ENCODE peak calls at places on chromosomes 13 and 19, in nine cellular contexts. One of them, this sample, is unnamed.

GRCh38 chr19:7480222-7480974 is 8.4 kb downstream of the PEX11G start:
- DNase-seq in thoracic aorta: no peak
- DNase-seq in tibial artery: no peak
- DNase-seq in CD4-positive, CD25-positive, alpha-beta regulatory T cell: no peak
- DNase-seq in AG04450: no peak
- DNase-seq in ovary: peak
- DNase-seq in dorsolateral prefrontal cortex: no peak
- DNase-seq in mesenchymal stem cell: no peak
- DNase-seq in psoas muscle: no peak
- DNase-seq in this sample: no peak

GRCh38 chr13:27965343-27965739 is 3.8 kb downstream of the CDX2 start:
- DNase-seq in thoracic aorta: no peak
- DNase-seq in tibial artery: no peak
- DNase-seq in CD4-positive, CD25-positive, alpha-beta regulatory T cell: no peak
- DNase-seq in AG04450: no peak
- DNase-seq in ovary: no peak
- DNase-seq in dorsolateral prefrontal cortex: no peak
- DNase-seq in mesenchymal stem cell: no peak
- DNase-seq in psoas muscle: no peak
- DNase-seq in this sample: no peak

GRCh38 chr13:36001561-36001960 is 129.6 kb downstream of the DCLK1 start:
- DNase-seq in thoracic aorta: no peak
- DNase-seq in tibial artery: no peak
- DNase-seq in CD4-positive, CD25-positive, alpha-beta regulatory T cell: no peak
- DNase-seq in AG04450: no peak
- DNase-seq in ovary: no peak
- DNase-seq in dorsolateral prefrontal cortex: no peak
- DNase-seq in mesenchymal stem cell: no peak
- DNase-seq in psoas muscle: no peak
- DNase-seq in this sample: no peak

GRCh38 chr19:48645652-48646191 is at the start of gene CA11:
- DNase-seq in thoracic aorta: no peak
- DNase-seq in tibial artery: no peak
- DNase-seq in CD4-positive, CD25-positive, alpha-beta regulatory T cell: no peak
- DNase-seq in AG04450: no peak
- DNase-seq in ovary: no peak
- DNase-seq in dorsolateral prefrontal cortex: no peak
- DNase-seq in mesenchymal stem cell: no peak
- DNase-seq in psoas muscle: no peak
- DNase-seq in this sample: no peak

GRCh38 chr13:21673592-21674270 is 2.9 kb downstream of the FGF9 start:
- DNase-seq in thoracic aorta: no peak
- DNase-seq in tibial artery: no peak
- DNase-seq in CD4-positive, CD25-positive, alpha-beta regulatory T cell: peak
- DNase-seq in AG04450: no peak
- DNase-seq in ovary: no peak
- DNase-seq in dorsolateral prefrontal cortex: no peak
- DNase-seq in mesenchymal stem cell: peak
- DNase-seq in psoas muscle: peak
- DNase-seq in this sample: peak

GRCh38 chr13:101415358-101416174 is 742 bp downstream of the NALCN start:
- DNase-seq in thoracic aorta: no peak
- DNase-seq in tibial artery: no peak
- DNase-seq in CD4-positive, CD25-positive, alpha-beta regulatory T cell: no peak
- DNase-seq in AG04450: no peak
- DNase-seq in ovary: peak
- DNase-seq in dorsolateral prefrontal cortex: no peak
- DNase-seq in mesenchymal stem cell: no peak
- DNase-seq in psoas muscle: no peak
- DNase-seq in this sample: no peak

GRCh38 chr13:85665286-85665685 is 133.9 kb downstream of the SLITRK6 start:
- DNase-seq in thoracic aorta: no peak
- DNase-seq in tibial artery: no peak
- DNase-seq in CD4-positive, CD25-positive, alpha-beta regulatory T cell: no peak
- DNase-seq in AG04450: peak
- DNase-seq in ovary: no peak
- DNase-seq in dorsolateral prefrontal cortex: no peak
- DNase-seq in mesenchymal stem cell: peak
- DNase-seq in psoas muscle: no peak
- DNase-seq in this sample: peak

GRCh38 chr19:42246869-42247630 is 4.6 kb upstream of the GSK3A start:
- DNase-seq in thoracic aorta: no peak
- DNase-seq in tibial artery: no peak
- DNase-seq in CD4-positive, CD25-positive, alpha-beta regulatory T cell: no peak
- DNase-seq in AG04450: no peak
- DNase-seq in ovary: peak
- DNase-seq in dorsolateral prefrontal cortex: no peak
- DNase-seq in mesenchymal stem cell: peak
- DNase-seq in psoas muscle: no peak
- DNase-seq in this sample: peak

GRCh38 chr13:113547248-113547971 is 37.1 kb upstream of the TFDP1 start:
- DNase-seq in thoracic aorta: no peak
- DNase-seq in tibial artery: peak
- DNase-seq in CD4-positive, CD25-positive, alpha-beta regulatory T cell: no peak
- DNase-seq in AG04450: no peak
- DNase-seq in ovary: peak
- DNase-seq in dorsolateral prefrontal cortex: peak
- DNase-seq in mesenchymal stem cell: no peak
- DNase-seq in psoas muscle: no peak
- DNase-seq in this sample: peak

GRCh38 chr13:113545931-113546516 is 38.5 kb upstream of the TFDP1 start:
- DNase-seq in thoracic aorta: no peak
- DNase-seq in tibial artery: peak
- DNase-seq in CD4-positive, CD25-positive, alpha-beta regulatory T cell: no peak
- DNase-seq in AG04450: no peak
- DNase-seq in ovary: peak
- DNase-seq in dorsolateral prefrontal cortex: peak
- DNase-seq in mesenchymal stem cell: no peak
- DNase-seq in psoas muscle: no peak
- DNase-seq in this sample: no peak

GRCh38 chr13:113548171-113548641 is 36.3 kb upstream of the TFDP1 start:
- DNase-seq in thoracic aorta: no peak
- DNase-seq in tibial artery: peak
- DNase-seq in CD4-positive, CD25-positive, alpha-beta regulatory T cell: no peak
- DNase-seq in AG04450: no peak
- DNase-seq in ovary: no peak
- DNase-seq in dorsolateral prefrontal cortex: peak
- DNase-seq in mesenchymal stem cell: no peak
- DNase-seq in psoas muscle: peak
- DNase-seq in this sample: peak

GRCh38 chr13:113545455-113545930 is 39.1 kb upstream of the TFDP1 start:
- DNase-seq in thoracic aorta: no peak
- DNase-seq in tibial artery: peak
- DNase-seq in CD4-positive, CD25-positive, alpha-beta regulatory T cell: no peak
- DNase-seq in AG04450: no peak
- DNase-seq in ovary: no peak
- DNase-seq in dorsolateral prefrontal cortex: no peak
- DNase-seq in mesenchymal stem cell: peak
- DNase-seq in psoas muscle: no peak
- DNase-seq in this sample: peak

DNA sequence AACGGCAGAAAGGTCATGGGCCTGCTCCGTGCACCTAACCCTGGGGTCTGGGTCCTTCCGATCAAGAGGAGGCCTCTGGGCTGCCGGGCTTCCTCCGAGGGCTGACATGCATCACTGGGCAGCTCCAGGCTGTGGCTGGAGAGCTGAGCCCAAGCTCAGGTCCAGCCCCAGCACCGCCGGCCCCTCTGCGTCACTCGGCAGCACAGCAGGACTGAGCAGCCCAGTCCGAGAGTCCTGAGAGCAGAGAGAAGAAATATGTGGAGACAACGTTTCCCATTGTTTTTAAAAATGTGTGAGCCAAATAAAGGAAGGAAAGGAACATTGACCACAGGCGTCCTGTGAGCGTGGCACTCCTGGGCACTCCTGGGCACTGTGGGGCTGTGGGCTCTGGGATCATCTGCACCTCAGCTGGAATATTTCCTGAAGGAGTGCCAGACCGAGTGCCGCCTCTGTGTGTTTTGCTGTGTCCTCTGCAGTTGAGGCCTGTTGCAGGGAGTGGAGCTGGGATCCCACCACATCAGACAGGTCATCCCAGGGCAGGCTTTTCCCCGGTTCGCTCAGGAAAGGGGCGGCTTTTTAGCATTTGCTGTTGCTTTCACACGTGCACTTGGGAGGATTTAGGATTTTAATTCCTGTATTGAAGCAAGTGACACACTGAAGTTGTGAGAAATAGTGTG is 37.8 kb upstream of the TFDP1 start:
- DNase-seq in thoracic aorta: no peak
- DNase-seq in tibial artery: peak
- DNase-seq in CD4-positive, CD25-positive, alpha-beta regulatory T cell: no peak
- DNase-seq in AG04450: no peak
- DNase-seq in ovary: peak
- DNase-seq in dorsolateral prefrontal cortex: peak
- DNase-seq in mesenchymal stem cell: no peak
- DNase-seq in psoas muscle: peak
- DNase-seq in this sample: no peak
- H3K27ac ChIP-seq in thoracic aorta: peak
- H3K27ac ChIP-seq in tibial artery: no peak
- H3K27ac ChIP-seq in CD4-positive, CD25-positive, alpha-beta regulatory T cell: no peak
- H3K27ac ChIP-seq in AG04450: no peak
- H3K27ac ChIP-seq in ovary: no peak
- H3K27ac ChIP-seq in dorsolateral prefrontal cortex: peak
- H3K27ac ChIP-seq in mesenchymal stem cell: peak
- H3K27ac ChIP-seq in psoas muscle: no peak
- H3K27ac ChIP-seq in this sample: peak

DNA sequence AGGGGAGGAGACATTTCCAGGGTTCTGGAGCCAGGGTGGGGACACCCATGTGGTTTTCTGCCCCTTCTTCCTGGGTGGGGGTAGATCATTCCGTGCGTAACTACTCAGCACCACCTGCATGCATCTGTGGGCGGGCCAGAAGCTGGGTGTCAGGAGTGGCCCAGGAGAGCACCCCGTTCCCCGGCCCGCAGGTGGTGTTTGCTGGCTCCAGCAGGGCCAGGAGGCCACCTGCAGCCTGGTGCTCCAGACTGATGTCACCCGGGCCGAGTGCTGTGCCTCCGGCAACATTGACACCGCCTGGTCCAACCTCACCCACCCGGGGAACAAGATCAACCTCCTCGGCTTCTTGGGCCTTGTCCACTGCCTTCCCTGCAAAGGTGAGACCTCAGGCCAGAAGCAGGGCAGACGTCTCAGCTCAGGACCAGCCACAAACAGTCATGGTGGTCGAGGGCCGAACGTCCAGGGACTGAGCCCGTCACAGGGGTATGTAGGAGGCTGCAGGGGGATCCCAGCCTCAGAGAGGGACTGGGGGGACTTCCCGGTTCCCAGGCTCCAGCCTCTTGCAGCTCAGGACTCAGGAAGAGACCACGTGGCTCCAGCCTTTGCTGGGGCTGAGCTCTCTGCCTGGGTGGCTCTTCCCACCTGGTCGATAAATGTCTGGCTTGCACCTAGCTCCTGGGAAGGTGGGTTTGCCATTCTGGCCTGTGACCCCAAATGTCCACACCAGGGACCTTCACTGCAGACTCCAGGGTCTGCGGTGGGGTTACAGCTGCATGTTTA is 1.6 kb downstream of the FSTL3 start:
- DNase-seq in thoracic aorta: no peak
- DNase-seq in tibial artery: no peak
- DNase-seq in CD4-positive, CD25-positive, alpha-beta regulatory T cell: no peak
- DNase-seq in AG04450: no peak
- DNase-seq in ovary: peak
- DNase-seq in dorsolateral prefrontal cortex: no peak
- DNase-seq in mesenchymal stem cell: peak
- DNase-seq in psoas muscle: peak
- DNase-seq in this sample: peak
- H3K27ac ChIP-seq in thoracic aorta: peak
- H3K27ac ChIP-seq in tibial artery: peak
- H3K27ac ChIP-seq in CD4-positive, CD25-positive, alpha-beta regulatory T cell: no peak
- H3K27ac ChIP-seq in AG04450: peak
- H3K27ac ChIP-seq in ovary: peak
- H3K27ac ChIP-seq in dorsolateral prefrontal cortex: peak
- H3K27ac ChIP-seq in mesenchymal stem cell: peak
- H3K27ac ChIP-seq in psoas muscle: peak
- H3K27ac ChIP-seq in this sample: peak

DNA sequence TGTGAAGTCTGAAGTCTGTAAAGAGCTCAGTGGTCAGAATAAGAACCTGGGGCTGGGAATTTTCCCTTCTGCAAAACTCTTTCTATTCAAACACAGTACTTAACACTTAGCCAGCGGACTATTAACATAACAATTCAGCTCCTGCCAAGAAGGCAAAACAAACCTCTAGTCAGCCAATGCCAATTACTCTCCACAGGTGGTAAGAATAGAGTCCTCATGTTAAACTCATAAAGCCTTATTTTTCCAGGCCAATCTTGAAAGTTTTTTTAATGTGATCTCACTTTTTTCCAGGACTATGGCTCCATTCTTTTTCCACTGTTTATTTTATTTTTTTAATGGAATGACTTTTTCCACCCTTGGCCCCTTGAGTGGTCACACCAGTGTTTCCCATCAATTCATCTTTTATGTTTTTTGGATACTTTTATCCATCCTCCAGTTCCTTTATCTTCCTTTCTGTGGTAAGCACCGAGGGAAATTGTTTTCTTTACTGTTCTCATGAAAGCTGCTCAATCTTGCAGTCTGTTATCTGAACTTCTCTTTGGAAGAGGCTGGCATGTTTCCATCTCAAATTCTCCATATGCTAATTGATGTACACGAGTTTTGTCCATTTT is 217.3 kb downstream of the LHFPL6 start:
- DNase-seq in thoracic aorta: no peak
- DNase-seq in tibial artery: no peak
- DNase-seq in CD4-positive, CD25-positive, alpha-beta regulatory T cell: no peak
- DNase-seq in AG04450: no peak
- DNase-seq in ovary: no peak
- DNase-seq in dorsolateral prefrontal cortex: no peak
- DNase-seq in mesenchymal stem cell: no peak
- DNase-seq in psoas muscle: no peak
- DNase-seq in this sample: peak
- H3K27ac ChIP-seq in thoracic aorta: peak
- H3K27ac ChIP-seq in tibial artery: peak
- H3K27ac ChIP-seq in CD4-positive, CD25-positive, alpha-beta regulatory T cell: no peak
- H3K27ac ChIP-seq in AG04450: no peak
- H3K27ac ChIP-seq in ovary: no peak
- H3K27ac ChIP-seq in dorsolateral prefrontal cortex: no peak
- H3K27ac ChIP-seq in mesenchymal stem cell: no peak
- H3K27ac ChIP-seq in psoas muscle: no peak
- H3K27ac ChIP-seq in this sample: no peak

GRCh38 chr13:110323986-110324749 is 17.1 kb downstream of the COL4A2 start:
- DNase-seq in thoracic aorta: no peak
- DNase-seq in tibial artery: peak
- DNase-seq in CD4-positive, CD25-positive, alpha-beta regulatory T cell: no peak
- DNase-seq in AG04450: no peak
- DNase-seq in ovary: no peak
- DNase-seq in dorsolateral prefrontal cortex: no peak
- DNase-seq in mesenchymal stem cell: no peak
- DNase-seq in psoas muscle: no peak
- DNase-seq in this sample: no peak

GRCh38 chr13:110327036-110327790 is 20.1 kb downstream of the COL4A2 start:
- DNase-seq in thoracic aorta: no peak
- DNase-seq in tibial artery: peak
- DNase-seq in CD4-positive, CD25-positive, alpha-beta regulatory T cell: no peak
- DNase-seq in AG04450: no peak
- DNase-seq in ovary: no peak
- DNase-seq in dorsolateral prefrontal cortex: no peak
- DNase-seq in mesenchymal stem cell: no peak
- DNase-seq in psoas muscle: no peak
- DNase-seq in this sample: peak

GRCh38 chr13:110328509-110328908 is 21.4 kb downstream of the COL4A2 start:
- DNase-seq in thoracic aorta: no peak
- DNase-seq in tibial artery: peak
- DNase-seq in CD4-positive, CD25-positive, alpha-beta regulatory T cell: no peak
- DNase-seq in AG04450: no peak
- DNase-seq in ovary: no peak
- DNase-seq in dorsolateral prefrontal cortex: no peak
- DNase-seq in mesenchymal stem cell: no peak
- DNase-seq in psoas muscle: no peak
- DNase-seq in this sample: peak

GRCh38 chr13:110329258-110329657 is 22.2 kb downstream of the COL4A2 start:
- DNase-seq in thoracic aorta: no peak
- DNase-seq in tibial artery: peak
- DNase-seq in CD4-positive, CD25-positive, alpha-beta regulatory T cell: no peak
- DNase-seq in AG04450: no peak
- DNase-seq in ovary: no peak
- DNase-seq in dorsolateral prefrontal cortex: no peak
- DNase-seq in mesenchymal stem cell: no peak
- DNase-seq in psoas muscle: no peak
- DNase-seq in this sample: peak

DNA sequence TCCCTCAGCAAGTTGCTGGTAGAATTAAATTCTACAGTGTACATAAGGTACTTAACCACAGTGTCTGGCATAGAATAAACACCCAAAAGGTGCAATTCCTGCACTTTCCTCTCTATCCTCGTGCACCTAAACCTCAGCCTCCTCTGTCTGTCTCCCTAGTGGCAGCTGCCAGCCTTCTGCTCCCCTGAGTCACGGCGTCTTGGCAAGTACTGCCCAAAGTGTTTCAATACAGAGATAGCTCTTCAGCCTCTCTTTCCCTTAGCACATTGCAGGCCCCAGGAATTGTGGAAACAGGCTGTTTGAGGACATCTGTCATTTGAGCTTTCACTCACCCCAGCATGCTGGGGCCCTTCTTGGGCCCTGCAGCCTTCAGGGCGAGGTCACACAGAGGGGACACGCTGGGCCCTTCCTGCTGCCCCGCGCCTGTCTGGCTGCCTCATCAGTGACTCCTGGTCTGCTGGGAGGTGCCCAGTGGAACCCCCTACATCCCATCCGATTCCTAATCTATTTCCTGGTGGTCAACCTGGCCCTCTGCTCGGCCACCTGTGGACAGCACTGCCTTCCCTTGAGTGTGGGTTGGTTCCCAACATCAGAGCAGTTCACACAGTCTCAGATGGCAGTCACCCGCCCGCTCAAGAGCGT is 19.3 kb downstream of the COL4A2 start:
- DNase-seq in thoracic aorta: no peak
- DNase-seq in tibial artery: peak
- DNase-seq in CD4-positive, CD25-positive, alpha-beta regulatory T cell: no peak
- DNase-seq in AG04450: no peak
- DNase-seq in ovary: no peak
- DNase-seq in dorsolateral prefrontal cortex: no peak
- DNase-seq in mesenchymal stem cell: no peak
- DNase-seq in psoas muscle: no peak
- DNase-seq in this sample: peak
- H3K27ac ChIP-seq in thoracic aorta: peak
- H3K27ac ChIP-seq in tibial artery: peak
- H3K27ac ChIP-seq in CD4-positive, CD25-positive, alpha-beta regulatory T cell: no peak
- H3K27ac ChIP-seq in AG04450: peak
- H3K27ac ChIP-seq in ovary: no peak
- H3K27ac ChIP-seq in dorsolateral prefrontal cortex: no peak
- H3K27ac ChIP-seq in mesenchymal stem cell: peak
- H3K27ac ChIP-seq in psoas muscle: peak
- H3K27ac ChIP-seq in this sample: peak